ENCODE peak calls at places on chromosomes 4 and X, in eight cellular contexts. One of them, this sample, is unnamed.
A peak's percentile ranks its signal among the peaks of the same experiment; 100 is the strongest.

GRCh38 chr4:55393461-55394320 is 2.1 kb upstream of the TMEM165 start:
- DNase-seq in HL-60: no peak
- DNase-seq in GM23338: no peak
- DNase-seq in HepG2: no peak
- DNase-seq in HCT116: no peak
- DNase-seq in K562: no peak
- DNase-seq in GM12878: no peak
- DNase-seq in SK-N-SH: no peak
- DNase-seq in this sample: no peak

GRCh38 chr4:98663226-98664006 is 5.0 kb upstream of the TSPAN5 start:
- DNase-seq in HL-60: peak; percentile 38
- DNase-seq in GM23338: no peak
- DNase-seq in HepG2: no peak
- DNase-seq in HCT116: no peak
- DNase-seq in K562: no peak
- DNase-seq in GM12878: peak; percentile 84
- DNase-seq in SK-N-SH: no peak
- DNase-seq in this sample: no peak

GRCh38 chr4:40669504-40669903 is 39.8 kb upstream of the RBM47 start:
- DNase-seq in HL-60: no peak
- DNase-seq in GM23338: no peak
- DNase-seq in HepG2: no peak
- DNase-seq in HCT116: no peak
- DNase-seq in K562: no peak
- DNase-seq in GM12878: peak; percentile 62
- DNase-seq in SK-N-SH: no peak
- DNase-seq in this sample: no peak

GRCh38 chr4:14581741-14582140 is 420.5 kb upstream of the CPEB2 start:
- DNase-seq in HL-60: no peak
- DNase-seq in GM23338: no peak
- DNase-seq in HepG2: no peak
- DNase-seq in HCT116: no peak
- DNase-seq in K562: no peak
- DNase-seq in GM12878: no peak
- DNase-seq in SK-N-SH: no peak
- DNase-seq in this sample: no peak

GRCh38 chr4:123415977-123416376 is 19.4 kb downstream of the SPRY1 start:
- DNase-seq in HL-60: peak; percentile 90
- DNase-seq in GM23338: no peak
- DNase-seq in HepG2: peak; percentile 82
- DNase-seq in HCT116: no peak
- DNase-seq in K562: peak; percentile 41
- DNase-seq in GM12878: no peak
- DNase-seq in SK-N-SH: no peak
- DNase-seq in this sample: no peak

GRCh38 chr4:16765549-16765948 is 132.9 kb downstream of the LDB2 start:
- DNase-seq in HL-60: no peak
- DNase-seq in GM23338: no peak
- DNase-seq in HepG2: no peak
- DNase-seq in HCT116: no peak
- DNase-seq in K562: no peak
- DNase-seq in GM12878: no peak
- DNase-seq in SK-N-SH: no peak
- DNase-seq in this sample: no peak

GRCh38 chr4:137635596-137635995 is 103.3 kb upstream of the PCDH18 start:
- DNase-seq in HL-60: no peak
- DNase-seq in GM23338: peak; percentile 11
- DNase-seq in HepG2: no peak
- DNase-seq in HCT116: no peak
- DNase-seq in K562: no peak
- DNase-seq in GM12878: no peak
- DNase-seq in SK-N-SH: peak; percentile 16
- DNase-seq in this sample: no peak

GRCh38 chr4:155403886-155404285 is 27.1 kb upstream of the MAP9 start:
- DNase-seq in HL-60: no peak
- DNase-seq in GM23338: peak; percentile 56
- DNase-seq in HepG2: no peak
- DNase-seq in HCT116: peak; percentile 36
- DNase-seq in K562: no peak
- DNase-seq in GM12878: no peak
- DNase-seq in SK-N-SH: peak; percentile 53
- DNase-seq in this sample: peak; percentile 20

GRCh38 chrX:24790166-24790565 is 96.4 kb downstream of the POLA1 start:
- DNase-seq in HL-60: no peak
- DNase-seq in GM23338: no peak
- DNase-seq in HepG2: no peak
- DNase-seq in HCT116: no peak
- DNase-seq in K562: no peak
- DNase-seq in GM12878: no peak
- DNase-seq in SK-N-SH: no peak
- DNase-seq in this sample: no peak

DNA sequence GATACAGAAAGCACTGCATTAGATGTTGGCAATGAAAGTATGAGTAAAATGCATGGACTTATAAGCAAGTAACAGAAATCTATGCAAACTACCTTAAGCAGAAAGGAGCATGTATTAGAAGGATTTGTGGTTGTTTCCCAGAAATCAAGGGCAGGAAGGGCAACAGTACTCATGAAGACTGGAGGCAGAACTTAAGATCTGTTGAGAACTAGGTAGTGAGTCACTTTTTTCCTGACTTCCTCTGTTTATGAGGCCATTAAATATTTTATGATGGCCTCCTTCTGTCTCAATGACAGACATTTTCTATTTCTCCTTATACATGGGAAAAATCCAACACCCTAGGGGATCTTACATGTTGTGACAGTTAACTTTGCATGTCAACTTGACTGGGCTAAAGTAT is 398.2 kb downstream of the MID1IP1 start:
- DNase-seq in HL-60: no peak
- DNase-seq in GM23338: no peak
- DNase-seq in HepG2: no peak
- DNase-seq in HCT116: no peak
- DNase-seq in K562: no peak
- DNase-seq in GM12878: no peak
- DNase-seq in SK-N-SH: no peak
- DNase-seq in this sample: no peak
- H3K27me3 ChIP-seq in HL-60: no peaks in the 10 kb centered on the region
- H3K27me3 ChIP-seq in GM23338: no peaks in the 10 kb centered on the region
- H3K27me3 ChIP-seq in HepG2: no peaks in the 10 kb centered on the region
- H3K27me3 ChIP-seq in HCT116: peaks cover 3% of the 10 kb centered on the region
- H3K27me3 ChIP-seq in K562: no peaks in the 10 kb centered on the region
- H3K27me3 ChIP-seq in GM12878: no peaks in the 10 kb centered on the region
- H3K27me3 ChIP-seq in SK-N-SH: no peaks in the 10 kb centered on the region
- H3K27me3 ChIP-seq in this sample: no peaks in the 10 kb centered on the region

GRCh38 chr4:22241415-22241814 is 274.5 kb downstream of the ADGRA3 start:
- DNase-seq in HL-60: no peak
- DNase-seq in GM23338: no peak
- DNase-seq in HepG2: no peak
- DNase-seq in HCT116: no peak
- DNase-seq in K562: no peak
- DNase-seq in GM12878: no peak
- DNase-seq in SK-N-SH: no peak
- DNase-seq in this sample: no peak

GRCh38 chr4:22245294-22245693 is 270.6 kb downstream of the ADGRA3 start:
- DNase-seq in HL-60: no peak
- DNase-seq in GM23338: no peak
- DNase-seq in HepG2: no peak
- DNase-seq in HCT116: no peak
- DNase-seq in K562: no peak
- DNase-seq in GM12878: no peak
- DNase-seq in SK-N-SH: no peak
- DNase-seq in this sample: no peak

GRCh38 chr4:22246816-22247215 is 269.1 kb downstream of the ADGRA3 start:
- DNase-seq in HL-60: no peak
- DNase-seq in GM23338: no peak
- DNase-seq in HepG2: no peak
- DNase-seq in HCT116: no peak
- DNase-seq in K562: no peak
- DNase-seq in GM12878: no peak
- DNase-seq in SK-N-SH: no peak
- DNase-seq in this sample: no peak
- TF ChIP-seq REST in HL-60: no peak
- TF ChIP-seq REST in GM23338: no peak
- TF ChIP-seq REST in HepG2: no peak
- TF ChIP-seq REST in HCT116: no peak
- TF ChIP-seq REST in K562: no peak
- TF ChIP-seq REST in GM12878: no peak
- TF ChIP-seq REST in SK-N-SH: no peak
- TF ChIP-seq REST in this sample: no peak

DNA sequence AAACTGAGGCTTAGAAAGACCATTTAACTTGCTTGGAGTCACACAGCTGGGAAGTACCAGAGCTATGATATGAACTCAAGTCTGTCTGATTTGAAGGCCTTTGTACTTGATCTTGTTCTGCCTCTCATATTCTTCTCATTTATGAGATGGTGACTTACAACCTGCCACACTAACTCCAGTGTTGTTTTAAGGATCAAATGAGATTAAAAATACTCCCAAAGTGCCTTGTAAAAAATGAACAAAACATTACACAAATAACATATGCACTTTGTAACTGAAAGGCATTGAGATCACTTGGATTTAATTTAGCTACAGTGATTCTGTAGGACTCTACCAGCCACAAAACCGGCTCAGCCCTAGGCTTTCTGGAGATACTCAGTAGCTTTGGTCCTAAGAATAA is 15.6 kb upstream of the MAP7D3 start:
- DNase-seq in HL-60: no peak
- DNase-seq in GM23338: no peak
- DNase-seq in HepG2: no peak
- DNase-seq in HCT116: no peak
- DNase-seq in K562: no peak
- DNase-seq in GM12878: no peak
- DNase-seq in SK-N-SH: no peak
- DNase-seq in this sample: no peak
- H3K27me3 ChIP-seq in HL-60: no peaks in the 10 kb centered on the region
- H3K27me3 ChIP-seq in GM23338: no peaks in the 10 kb centered on the region
- H3K27me3 ChIP-seq in HepG2: no peaks in the 10 kb centered on the region
- H3K27me3 ChIP-seq in HCT116: no peaks in the 10 kb centered on the region
- H3K27me3 ChIP-seq in K562: no peaks in the 10 kb centered on the region
- H3K27me3 ChIP-seq in GM12878: no peaks in the 10 kb centered on the region
- H3K27me3 ChIP-seq in SK-N-SH: no peaks in the 10 kb centered on the region
- H3K27me3 ChIP-seq in this sample: peaks cover 5% of the 10 kb centered on the region

DNA sequence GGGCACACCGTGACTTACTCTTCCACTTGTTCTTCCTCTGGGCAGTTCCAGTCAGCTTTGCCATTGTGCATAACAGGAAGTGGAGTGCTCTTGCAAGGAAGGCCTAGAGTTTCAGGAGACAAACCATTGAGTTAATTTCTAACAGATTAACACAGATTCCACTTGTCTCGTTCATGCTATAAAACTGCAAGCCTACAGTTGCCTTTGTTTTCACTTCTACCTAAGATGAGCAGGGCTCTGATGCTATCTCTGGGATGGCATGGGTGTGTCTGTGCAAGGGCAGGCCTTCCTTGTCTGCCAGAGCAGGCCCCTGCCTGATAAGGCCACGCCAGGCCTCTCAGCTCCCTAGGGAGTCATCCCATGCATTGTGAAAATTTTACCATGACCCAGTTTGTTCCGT is 67.7 kb upstream of the PGRMC2 start:
- DNase-seq in HL-60: no peak
- DNase-seq in GM23338: no peak
- DNase-seq in HepG2: no peak
- DNase-seq in HCT116: no peak
- DNase-seq in K562: peak; percentile 28
- DNase-seq in GM12878: no peak
- DNase-seq in SK-N-SH: peak; percentile 52
- DNase-seq in this sample: no peak
- TF ChIP-seq REST in HL-60: no peak
- TF ChIP-seq REST in GM23338: no peak
- TF ChIP-seq REST in HepG2: no peak
- TF ChIP-seq REST in HCT116: no peak
- TF ChIP-seq REST in K562: no peak
- TF ChIP-seq REST in GM12878: no peak
- TF ChIP-seq REST in SK-N-SH: no peak
- TF ChIP-seq REST in this sample: no peak

DNA sequence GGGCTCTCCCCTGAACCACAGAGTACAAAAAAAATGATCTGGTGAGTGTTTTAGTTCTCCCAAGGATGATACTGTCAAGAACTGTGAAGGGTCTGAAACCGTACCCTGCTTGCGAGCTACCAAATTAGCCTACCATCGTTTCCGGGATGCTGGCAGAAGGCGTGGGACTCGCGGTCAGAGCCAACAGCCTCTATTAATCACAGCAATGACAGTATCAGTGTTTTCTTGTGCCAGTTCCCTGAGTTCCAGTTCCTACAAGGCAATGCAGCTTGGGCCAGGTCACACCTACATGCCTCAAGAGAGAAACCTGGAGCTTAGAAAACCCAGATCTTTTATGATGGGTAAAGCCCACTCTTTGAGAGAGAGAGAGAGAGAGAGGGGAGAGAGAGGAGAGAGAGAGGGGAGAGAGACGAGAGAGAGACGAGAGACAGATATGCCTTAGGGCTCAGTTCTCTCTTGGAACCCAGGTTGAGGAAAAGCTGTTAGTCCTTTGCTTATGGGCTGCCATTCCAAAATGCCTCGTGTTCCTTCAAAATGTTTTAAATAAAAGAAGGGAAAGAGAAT is 327.8 kb downstream of the ARHGAP10 start:
- DNase-seq in HL-60: no peak
- DNase-seq in GM23338: no peak
- DNase-seq in HepG2: no peak
- DNase-seq in HCT116: no peak
- DNase-seq in K562: no peak
- DNase-seq in GM12878: peak; percentile 46
- DNase-seq in SK-N-SH: no peak
- DNase-seq in this sample: no peak
- H3K27me3 ChIP-seq in HL-60: no peaks in the 10 kb centered on the region
- H3K27me3 ChIP-seq in GM23338: no peaks in the 10 kb centered on the region
- H3K27me3 ChIP-seq in HepG2: no peaks in the 10 kb centered on the region
- H3K27me3 ChIP-seq in HCT116: no peaks in the 10 kb centered on the region
- H3K27me3 ChIP-seq in K562: peaks cover 22% of the 10 kb centered on the region
- H3K27me3 ChIP-seq in GM12878: no peaks in the 10 kb centered on the region
- H3K27me3 ChIP-seq in SK-N-SH: no peaks in the 10 kb centered on the region
- H3K27me3 ChIP-seq in this sample: no peaks in the 10 kb centered on the region

DNA sequence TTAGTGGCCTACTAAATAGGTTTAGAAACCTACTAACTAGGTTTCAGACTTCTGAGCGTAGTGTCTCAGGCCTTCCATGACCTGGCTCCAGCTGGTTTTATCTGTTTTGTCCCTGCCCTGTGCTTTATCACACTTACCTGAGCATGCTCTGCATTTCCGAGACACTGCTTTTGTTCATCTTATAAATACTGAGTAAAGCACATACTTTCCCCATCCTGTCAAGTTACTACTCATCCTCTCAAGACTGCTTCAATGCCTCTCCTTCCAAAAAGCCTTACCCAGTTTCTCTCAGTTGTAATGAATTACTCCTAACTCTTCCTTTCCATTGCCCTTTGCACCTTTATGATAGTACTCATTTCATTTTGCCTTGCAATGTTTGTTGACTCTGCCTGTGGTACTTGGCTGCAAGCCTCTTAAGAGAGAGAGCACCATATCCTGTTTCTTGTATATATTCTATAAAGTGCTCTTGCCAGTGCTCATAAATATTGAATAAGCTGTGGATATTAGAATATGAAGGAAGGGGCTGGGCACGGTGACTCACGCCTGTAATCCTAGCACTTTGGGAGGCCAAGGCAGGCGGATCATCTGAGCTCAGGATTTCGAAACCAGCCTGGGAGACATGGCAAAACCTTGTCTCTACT is 34.4 kb downstream of the SLAIN2 start:
- DNase-seq in HL-60: no peak
- DNase-seq in GM23338: no peak
- DNase-seq in HepG2: peak; percentile 58
- DNase-seq in HCT116: peak; percentile 1
- DNase-seq in K562: no peak
- DNase-seq in GM12878: no peak
- DNase-seq in SK-N-SH: no peak
- DNase-seq in this sample: peak; percentile 12
- TF ChIP-seq REST in HL-60: no peak
- TF ChIP-seq REST in GM23338: no peak
- TF ChIP-seq REST in HepG2: no peak
- TF ChIP-seq REST in HCT116: no peak
- TF ChIP-seq REST in K562: no peak
- TF ChIP-seq REST in GM12878: no peak
- TF ChIP-seq REST in SK-N-SH: no peak
- TF ChIP-seq REST in this sample: no peak